ENCODE peak calls at places on chromosomes 5 and 9, in seven cellular contexts. A is CD8-positive, alpha-beta T cell; F is lower lobe of right lung; Y is SJSA1; M is transverse colon; Z is CD8-positive, alpha-beta memory T cell; C is ovary. Q is an unnamed sample.

GRCh38 chr9:35696520-35697215 is 6.9 kb upstream of the TPM2 start:
- DNase-seq in A (peak), F (peak), Y (no peak), M (peak), Z (peak), C (peak), Q (no peak)

GRCh38 chr5:116038817-116039216 is 6.5 kb downstream of the ARL14EPL start:
- DNase-seq in A (no peak), F (no peak), Y (no peak), M (no peak), Z (peak), C (no peak), Q (peak)

GRCh38 chr5:96199713-96200183 is 233.3 kb downstream of the PCSK1 start:
- DNase-seq in A (no peak), F (no peak), Y (no peak), M (no peak), Z (no peak), C (no peak), Q (no peak)

GRCh38 chr9:95048225-95049087 is 269.1 kb downstream of the FANCC start:
- DNase-seq in A (peak), F (peak), Y (no peak), M (peak), Z (peak), C (peak), Q (no peak)

GRCh38 chr5:56871755-56872154 is 37.6 kb upstream of the SETD9 start:
- DNase-seq in A (no peak), F (no peak), Y (no peak), M (no peak), Z (no peak), C (no peak), Q (no peak)

GRCh38 chr5:138610468-138611294 is 35.5 kb upstream of the HSPA9 start:
- DNase-seq in A (no peak), F (no peak), Y (no peak), M (no peak), Z (no peak), C (peak), Q (no peak)

GRCh38 chr5:154797762-154798161 is 42.6 kb downstream of the LARP1 start:
- DNase-seq in A (no peak), F (no peak), Y (no peak), M (no peak), Z (no peak), C (no peak), Q (no peak)

GRCh38 chr9:14748373-14748772 is 25.8 kb upstream of the CER1 start:
- DNase-seq in A (no peak), F (no peak), Y (no peak), M (no peak), Z (no peak), C (no peak), Q (no peak)

GRCh38 chr9:129291041-129291501 is 113.0 kb upstream of the IER5L start:
- DNase-seq in A (no peak), F (peak), Y (no peak), M (no peak), Z (no peak), C (peak), Q (no peak)

GRCh38 chr9:15221746-15222145 is 85.3 kb downstream of the TTC39B start:
- DNase-seq in A (no peak), F (no peak), Y (no peak), M (no peak), Z (no peak), C (no peak), Q (no peak)

GRCh38 chr5:87151547-87151946 is 116.1 kb upstream of the RASA1 start:
- DNase-seq in A (no peak), F (no peak), Y (no peak), M (no peak), Z (no peak), C (no peak), Q (no peak)

GRCh38 chr9:117413346-117414219 is 1.3 kb downstream of the ASTN2 start:
- DNase-seq in A (no peak), F (no peak), Y (no peak), M (no peak), Z (no peak), C (no peak), Q (no peak)

GRCh38 chr5:612498-613424 is 621 bp downstream of the CEP72 start:
- DNase-seq in A (peak), F (no peak), Y (peak), M (peak), Z (peak), C (peak), Q (no peak)

GRCh38 chr5:9209846-9210547 is 335.9 kb downstream of the SEMA5A start:
- DNase-seq in A (no peak), F (no peak), Y (no peak), M (no peak), Z (no peak), C (no peak), Q (no peak)

GRCh38 chr5:144230806-144231205 is 60.1 kb downstream of the KCTD16 start:
- DNase-seq in A (no peak), F (no peak), Y (no peak), M (peak), Z (no peak), C (no peak), Q (no peak)

DNA sequence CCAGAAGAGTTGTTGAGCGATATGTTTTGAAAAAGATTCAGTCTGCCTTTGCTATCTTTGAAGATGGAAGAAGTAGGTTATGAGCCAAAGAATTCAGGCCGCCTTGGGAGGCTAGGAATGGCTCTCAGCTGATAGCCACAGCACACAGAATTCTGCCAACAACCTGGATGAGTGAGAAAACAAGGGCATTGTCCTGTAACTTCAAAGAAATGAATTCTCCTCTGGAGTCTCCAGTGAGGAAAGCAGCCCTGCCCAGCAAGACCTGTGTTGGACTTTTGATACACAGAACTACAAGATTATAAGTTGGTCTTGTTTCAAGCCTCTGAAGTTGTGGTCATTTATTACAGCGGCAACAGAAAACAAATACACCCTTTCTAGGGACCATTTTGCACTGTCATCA is 509.9 kb upstream of the ZNF608 start:
- DNase-seq in A (no peak), F (no peak), Y (no peak), M (no peak), Z (no peak), C (no peak), Q (no peak)
- H3K27ac ChIP-seq in A (no peak), F (no peak), Y (no peak), M (no peak), Z (no peak), C (no peak), Q (no peak)

GRCh38 chr9:13380903-13381302 is 101.4 kb upstream of the MPDZ start:
- DNase-seq in A (no peak), F (no peak), Y (no peak), M (no peak), Z (no peak), C (no peak), Q (no peak)
- H3K27ac ChIP-seq in A (no peak), F (no peak), Y (no peak), M (no peak), Z (no peak), C (no peak), Q (no peak)

DNA sequence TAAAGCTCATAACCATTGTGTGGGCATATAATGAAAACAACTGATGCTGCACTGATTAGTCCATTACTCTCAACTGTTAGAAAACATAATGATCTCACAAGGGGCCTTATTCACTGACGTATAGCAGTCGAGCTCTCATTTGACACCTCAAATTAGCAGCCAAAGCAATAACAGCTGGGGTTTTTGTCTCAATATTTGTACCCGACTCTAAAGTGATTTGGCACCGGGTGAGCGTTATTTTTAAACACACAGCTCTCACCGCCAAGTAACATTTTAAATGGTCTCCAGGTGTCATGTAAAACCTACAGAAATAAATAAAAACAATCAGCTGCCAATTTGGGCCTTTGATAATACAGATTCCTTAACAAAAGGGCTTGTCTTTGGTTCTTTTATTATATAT is 252.3 kb upstream of the PANK3 start:
- DNase-seq in A (no peak), F (no peak), Y (no peak), M (no peak), Z (no peak), C (no peak), Q (no peak)
- H3K27ac ChIP-seq in A (no peak), F (no peak), Y (no peak), M (no peak), Z (no peak), C (no peak), Q (no peak)

GRCh38 chr5:148733601-148734438 is 79.5 kb upstream of the HTR4 start:
- DNase-seq in A (peak), F (peak), Y (peak), M (peak), Z (peak), C (peak), Q (peak)

GRCh38 chr5:148730955-148731898 is 76.9 kb upstream of the HTR4 start:
- DNase-seq in A (peak), F (peak), Y (peak), M (peak), Z (peak), C (peak), Q (peak)

GRCh38 chr5:148735301-148735700 is 81.0 kb upstream of the HTR4 start:
- DNase-seq in A (no peak), F (no peak), Y (no peak), M (no peak), Z (no peak), C (no peak), Q (no peak)

GRCh38 chr5:148732692-148733091 is 78.4 kb upstream of the HTR4 start:
- DNase-seq in A (no peak), F (no peak), Y (no peak), M (no peak), Z (no peak), C (no peak), Q (no peak)

DNA sequence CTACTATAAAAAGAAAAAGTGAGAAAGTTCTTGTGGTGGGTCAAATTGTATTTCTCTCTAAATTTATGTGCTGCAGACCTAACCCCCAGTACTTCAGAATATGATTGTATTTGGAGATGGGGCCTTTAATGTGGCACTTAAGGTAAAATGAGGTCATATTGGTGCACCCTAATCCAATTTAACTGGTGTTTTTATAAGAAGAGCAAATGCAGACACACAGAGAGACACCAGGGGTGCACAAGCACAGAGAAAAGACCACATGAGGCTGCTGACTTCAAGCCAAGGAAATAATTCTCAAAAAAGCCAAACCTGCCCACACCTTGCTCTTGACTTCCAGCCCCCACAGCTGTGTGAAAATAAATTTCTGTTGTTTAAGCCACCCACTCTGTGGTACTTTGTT is 80.2 kb upstream of the HTR4 start:
- DNase-seq in A (no peak), F (no peak), Y (no peak), M (no peak), Z (no peak), C (no peak), Q (no peak)
- H3K27ac ChIP-seq in A (no peak), F (no peak), Y (no peak), M (no peak), Z (no peak), C (no peak), Q (no peak)

DNA sequence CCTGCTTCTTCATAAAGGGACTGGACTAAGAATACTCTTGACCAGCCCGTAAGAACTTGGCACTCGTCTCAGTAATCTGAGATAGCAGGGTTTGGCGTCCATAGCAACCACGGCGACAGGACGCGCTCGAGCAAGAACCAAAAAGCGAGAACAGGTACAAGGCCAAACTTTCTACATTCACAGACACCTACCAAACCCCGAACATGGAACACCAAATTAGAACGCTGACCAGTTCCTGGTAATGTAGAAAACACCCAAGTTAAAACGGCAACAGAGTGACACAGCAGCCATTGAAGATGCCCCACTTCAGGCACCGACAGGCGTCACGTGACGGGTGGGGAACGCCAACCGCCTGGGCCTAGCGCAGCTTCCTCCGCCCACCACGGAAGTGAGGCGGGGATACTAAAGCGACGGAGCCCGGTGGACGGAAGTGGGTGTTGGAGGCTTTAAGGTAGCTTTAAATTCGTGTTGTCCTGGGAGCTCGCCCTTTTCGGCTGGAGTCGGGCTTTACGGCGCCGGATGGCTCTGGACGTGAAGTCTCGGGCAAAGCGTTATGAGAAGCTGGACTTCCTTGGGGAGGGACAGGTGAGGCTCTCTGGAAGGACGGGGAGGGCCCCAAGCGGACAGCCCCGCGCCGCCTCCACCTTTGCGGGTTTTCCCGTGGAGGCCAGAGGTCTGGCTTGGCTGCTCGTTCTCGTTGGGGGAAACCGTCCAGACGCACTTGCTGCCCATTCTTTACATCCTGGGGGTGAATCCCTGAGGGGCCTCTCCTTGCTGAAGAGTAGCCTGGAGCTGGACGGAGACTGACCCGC is at the start of gene CDK7:
- DNase-seq in A (peak), F (peak), Y (peak), M (peak), Z (peak), C (peak), Q (peak)
- H3K27ac ChIP-seq in A (peak), F (peak), Y (peak), M (peak), Z (peak), C (no peak), Q (peak)

DNA sequence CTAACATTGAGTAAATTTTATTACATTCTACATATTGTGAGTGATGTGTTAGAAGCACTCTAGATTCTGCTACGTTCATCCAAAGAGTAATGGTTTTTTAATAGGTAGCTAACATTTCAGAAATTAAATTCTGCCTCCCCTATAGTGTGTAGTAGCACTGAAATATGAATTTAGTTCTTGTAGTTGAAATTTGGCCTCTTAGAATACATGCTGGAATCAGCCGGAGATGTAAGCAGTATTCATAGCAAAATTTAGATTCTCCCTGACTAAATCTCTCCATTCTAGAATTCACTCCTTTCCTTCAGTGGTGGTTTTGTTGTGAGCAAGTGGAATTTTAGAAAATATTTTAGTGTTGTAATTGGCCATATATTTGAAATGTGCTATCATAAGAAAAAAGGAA is 799.9 kb upstream of the CDH10 start:
- DNase-seq in A (no peak), F (no peak), Y (no peak), M (no peak), Z (no peak), C (no peak), Q (no peak)
- H3K27ac ChIP-seq in A (no peak), F (no peak), Y (no peak), M (no peak), Z (no peak), C (no peak), Q (no peak)

GRCh38 chr5:159874308-159874707 is 42.0 kb upstream of the ADRA1B start:
- DNase-seq in A (no peak), F (no peak), Y (peak), M (no peak), Z (no peak), C (no peak), Q (no peak)
- H3K27ac ChIP-seq in A (no peak), F (no peak), Y (peak), M (no peak), Z (no peak), C (no peak), Q (no peak)

GRCh38 chr5:112684121-112684520 is 53.6 kb upstream of the APC start:
- DNase-seq in A (no peak), F (no peak), Y (no peak), M (no peak), Z (no peak), C (no peak), Q (no peak)
- H3K27ac ChIP-seq in A (no peak), F (peak), Y (no peak), M (peak), Z (no peak), C (no peak), Q (no peak)